ENCODE peak calls at places on chromosome 7, in four cellular contexts. C, D, H and Q are unnamed samples.
A peak's percentile ranks its signal among the peaks of the same experiment; 100 is the strongest.

GRCh38 chr7:89695241-89695640 is 459.0 kb upstream of the STEAP1 start:
- DNase-seq in D (no peak), H (no peak), C (no peak), Q (no peak)

GRCh38 chr7:149625339-149625946 is 127.8 kb upstream of the ZNF746 start:
- DNase-seq in D (peak; percentile 33), C (peak; percentile 71), H (peak; percentile 73), Q (no peak)

GRCh38 chr7:112143151-112143550 is 63.0 kb downstream of the DOCK4 start:
- DNase-seq in C (no peak), D (no peak), H (no peak), Q (no peak)

GRCh38 chr7:85172530-85172941 is 14.3 kb downstream of the SEMA3D start:
- DNase-seq in H (no peak), D (no peak), C (peak; percentile 79), Q (no peak)

GRCh38 chr7:24728503-24729364 is 28.5 kb downstream of the GSDME start:
- DNase-seq in C (peak; percentile 37), D (no peak), H (no peak), Q (no peak)

GRCh38 chr7:105003275-105003674 is 10.7 kb upstream of the KMT2E start:
- DNase-seq in C (peak; percentile 76), D (no peak), H (no peak), Q (peak; percentile 53)

GRCh38 chr7:45026984-45027773 is 27.2 kb downstream of the CCM2 start:
- DNase-seq in H (peak; percentile 50), C (no peak), D (no peak), Q (no peak)

GRCh38 chr7:91557789-91558396 is 293.7 kb downstream of the FZD1 start:
- DNase-seq in D (no peak), C (peak; percentile 54), H (peak; percentile 42), Q (no peak)

GRCh38 chr7:113730309-113730955 is 188.4 kb downstream of the PPP1R3A start:
- DNase-seq in H (no peak), D (no peak), C (peak; percentile 31), Q (no peak)

DNA sequence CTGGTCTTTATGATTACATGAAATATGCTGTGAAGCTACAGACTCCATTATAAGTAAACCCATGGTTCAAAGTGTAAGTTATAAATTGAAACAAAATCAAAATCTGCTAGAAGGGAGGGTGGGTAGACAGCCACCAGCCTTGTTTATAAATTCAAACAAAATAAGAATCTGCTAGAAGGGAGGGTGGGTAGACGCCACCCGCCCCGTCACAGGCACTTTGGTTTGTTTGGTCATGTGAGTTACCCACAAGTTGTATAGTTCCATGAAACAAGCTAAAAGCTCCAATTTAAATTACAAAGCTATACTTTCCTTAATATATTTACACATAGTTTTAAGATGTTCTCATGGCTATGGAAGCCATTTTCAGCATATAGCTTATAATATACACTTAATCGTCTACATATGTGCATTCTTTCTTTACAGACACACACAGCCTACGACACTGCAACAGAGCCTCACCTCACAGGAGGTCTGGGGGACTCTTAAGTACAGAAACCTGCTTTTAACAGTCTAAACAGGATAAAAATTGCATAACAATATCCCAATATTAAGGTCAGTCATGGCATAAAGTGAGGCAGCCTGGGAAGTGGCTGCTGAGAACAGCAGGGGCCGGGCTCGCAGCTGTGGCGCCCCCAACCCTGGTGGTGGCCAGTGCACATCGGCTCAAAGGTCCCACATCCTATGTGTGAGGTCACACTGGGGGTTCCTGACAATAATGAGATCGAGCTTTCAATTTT is 28.0 kb upstream of the NCAPG2 start:
- DNase-seq in H (no peak), C (no peak), D (no peak), Q (no peak)
- TF ChIP-seq CTCF in H (no peak), C (no peak), D (no peak), Q (no peak)

GRCh38 chr7:99036531-99037175 is 107.3 kb downstream of the SMURF1 start:
- DNase-seq in H (no peak), D (peak; percentile 26), C (peak; percentile 56), Q (no peak)
- TF ChIP-seq CTCF in H (no peak), D (peak; percentile 36), C (peak; percentile 42), Q (no peak)

DNA sequence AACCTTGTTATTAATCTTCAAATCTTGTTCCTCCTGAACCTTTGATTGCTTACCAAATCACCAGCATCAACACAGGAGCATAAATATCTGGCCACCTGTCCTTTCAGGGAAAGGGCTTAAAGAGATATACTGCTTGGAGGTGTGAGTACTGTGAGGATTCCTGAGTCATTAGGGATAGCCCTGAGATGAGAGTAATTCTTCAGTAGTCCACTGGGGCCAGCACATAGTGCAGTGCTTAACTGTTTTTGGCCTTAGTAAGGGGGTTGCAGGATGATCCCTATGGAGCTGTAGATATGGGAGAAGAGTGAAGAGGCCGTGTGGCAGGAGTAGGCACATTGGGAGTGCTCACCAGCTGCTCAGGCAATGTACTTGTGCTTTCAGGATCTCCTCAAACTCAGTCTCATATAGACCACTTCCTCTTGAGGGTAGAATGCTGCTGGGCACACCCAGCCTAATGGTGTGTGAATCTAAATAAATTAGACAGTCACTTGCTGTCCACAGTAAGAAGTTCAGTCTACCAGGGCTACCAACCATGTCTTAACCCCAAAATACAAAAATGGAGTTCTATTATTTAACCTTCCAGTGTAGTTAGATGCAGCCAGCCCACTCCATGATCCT is 26.5 kb upstream of the GPR141 start:
- DNase-seq in C (no peak), D (no peak), H (no peak), Q (no peak)
- TF ChIP-seq CTCF in C (no peak), D (no peak), H (no peak), Q (no peak)

DNA sequence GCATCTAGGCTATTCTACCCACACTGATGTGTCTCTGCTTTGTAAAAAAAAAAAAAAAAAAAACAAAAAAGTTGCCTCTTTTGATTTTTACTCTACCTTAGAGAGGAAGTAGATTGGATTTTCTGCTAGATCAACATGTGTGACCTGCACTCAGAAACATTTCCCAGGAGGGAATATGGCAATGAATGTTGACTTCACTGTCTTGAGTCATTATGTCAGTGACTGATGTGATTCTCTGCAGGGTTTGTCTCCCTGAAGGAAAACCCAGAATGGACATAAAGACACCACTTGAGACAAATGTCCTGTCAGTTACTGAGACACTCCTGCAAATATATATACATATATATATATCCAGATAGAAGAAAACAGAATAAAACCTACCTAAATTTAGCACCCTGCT is 370.3 kb downstream of the BMPER start:
- DNase-seq in H (no peak), C (no peak), D (no peak), Q (no peak)
- TF ChIP-seq CTCF in H (no peak), C (no peak), D (no peak), Q (no peak)

GRCh38 chr7:47622586-47622945 is 40.7 kb upstream of the TNS3 start:
- DNase-seq in D (no peak), H (no peak), C (no peak), Q (no peak)

GRCh38 chr7:47621985-47622561 is 40.2 kb upstream of the TNS3 start:
- DNase-seq in H (no peak), C (no peak), D (no peak), Q (no peak)

GRCh38 chr7:47621347-47621746 is 39.4 kb upstream of the TNS3 start:
- DNase-seq in C (no peak), D (no peak), H (no peak), Q (no peak)

GRCh38 chr7:47624660-47625059 is 42.7 kb upstream of the TNS3 start:
- DNase-seq in H (no peak), C (no peak), D (no peak), Q (no peak)

GRCh38 chr7:47622946-47623640 is 41.2 kb upstream of the TNS3 start:
- DNase-seq in D (no peak), C (peak; percentile 86), H (no peak), Q (no peak)
- TF ChIP-seq CTCF in D (no peak), C (no peak), H (no peak), Q (no peak)

DNA sequence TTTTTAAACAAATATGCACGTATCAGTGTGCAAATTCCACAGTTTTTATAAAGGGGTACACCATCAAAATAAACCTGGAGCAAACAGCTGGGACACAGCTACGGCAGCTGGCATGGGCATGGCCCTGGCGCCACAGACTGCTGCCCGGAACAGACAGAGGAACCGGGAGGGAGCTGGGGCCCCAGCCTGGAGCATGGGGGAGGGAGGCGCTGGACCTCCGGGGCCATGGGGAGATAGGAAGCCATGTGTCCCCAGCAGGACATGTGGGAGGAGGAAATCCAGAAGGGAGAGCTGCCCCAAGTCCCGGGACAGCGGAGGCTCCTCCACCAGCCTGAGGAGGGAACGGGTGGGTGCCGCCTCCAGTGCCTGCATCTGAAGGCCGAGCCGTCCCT is 180.1 kb downstream of the MAD1L1 start:
- DNase-seq in H (no peak), D (no peak), C (no peak), Q (no peak)
- TF ChIP-seq CTCF in H (no peak), D (no peak), C (no peak), Q (no peak)

GRCh38 chr7:80661729-80662128 is 23.3 kb downstream of the CD36 start:
- DNase-seq in D (no peak), H (no peak), C (peak; percentile 11), Q (no peak)
- TF ChIP-seq CTCF in D (no peak), H (no peak), C (peak; percentile 29), Q (no peak)

DNA sequence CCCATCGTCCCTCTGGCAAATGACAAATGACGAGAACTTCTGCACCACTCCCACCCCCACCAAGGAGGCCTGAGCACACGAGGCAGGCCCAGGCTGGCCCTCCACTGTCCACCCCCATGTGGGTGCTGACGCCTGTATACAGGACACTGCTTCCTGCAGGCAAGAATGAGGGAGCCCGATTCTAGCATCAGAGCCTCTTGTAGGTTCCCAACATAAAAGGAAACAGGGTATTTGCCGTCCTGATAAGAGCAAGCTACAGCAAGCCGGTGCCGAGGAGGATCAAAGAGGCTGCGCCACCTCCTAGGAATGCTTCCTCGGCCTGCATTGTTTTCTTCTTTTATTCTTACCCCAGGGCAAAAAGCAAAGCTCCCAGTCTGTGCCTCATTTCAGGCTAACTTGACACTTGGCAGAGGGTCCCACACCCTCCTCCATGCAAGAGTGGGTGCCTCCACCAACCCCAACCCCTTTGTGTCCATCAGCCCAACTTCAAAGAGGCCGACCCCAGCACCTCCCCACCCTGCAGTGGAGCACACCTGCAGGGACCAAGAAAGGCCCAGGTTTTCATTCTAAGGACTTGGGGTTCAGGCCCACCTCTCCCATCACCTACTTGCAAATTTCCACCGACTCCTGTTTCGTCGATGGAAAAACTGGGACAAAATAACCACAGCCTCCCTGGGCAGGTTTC is 23.8 kb downstream of the TNS3 start:
- DNase-seq in H (no peak), D (no peak), C (no peak), Q (no peak)
- TF ChIP-seq CTCF in H (no peak), D (no peak), C (no peak), Q (no peak)